ENCODE peak calls at places on chromosomes 16 and 17, in five cellular contexts. L is glutamatergic neuron, Y is epithelial cell of esophagus, P is PC-3, W is T follicular helper cell. G is an unnamed sample.

GRCh38 chr16:72172105-72173034 is at the start of gene PMFBP1:
- DNase-seq in L (no peak), Y (peak), P (peak), W (no peak), G (peak)

GRCh38 chr17:78568051-78568450 is 9.1 kb downstream of the DNAH17 start:
- DNase-seq in L (no peak), Y (no peak), P (no peak), W (no peak), G (no peak)

GRCh38 chr16:85586360-85587145 is 26.6 kb upstream of the GSE1 start:
- DNase-seq in L (peak), Y (no peak), P (no peak), W (no peak), G (no peak)

GRCh38 chr16:76318565-76318964 is 41.4 kb downstream of the CNTNAP4 start:
- DNase-seq in L (no peak), Y (no peak), P (no peak), W (no peak), G (no peak)

GRCh38 chr16:5820472-5820871 is 722.9 kb upstream of the EEF2KMT start:
- DNase-seq in L (no peak), Y (peak), P (no peak), W (no peak), G (no peak)

GRCh38 chr17:17524091-17524490 is 27.9 kb upstream of the RASD1 start:
- DNase-seq in L (no peak), Y (no peak), P (no peak), W (no peak), G (no peak)

GRCh38 chr16:88534731-88535141 is 35.5 kb upstream of the ZC3H18 start:
- DNase-seq in L (peak), Y (peak), P (peak), W (no peak), G (no peak)

GRCh38 chr17:77129568-77130301 is 11.0 kb upstream of the SEC14L1 start:
- DNase-seq in L (no peak), Y (no peak), P (no peak), W (no peak), G (no peak)

GRCh38 chr16:14240216-14240843 is 169.2 kb downstream of the MRTFB start:
- DNase-seq in L (peak), Y (no peak), P (no peak), W (no peak), G (no peak)

GRCh38 chr17:30321314-30321713 is 12.5 kb downstream of the TMIGD1 start:
- DNase-seq in L (no peak), Y (peak), P (peak), W (no peak), G (no peak)

GRCh38 chr16:52466998-52467397 is 79.9 kb downstream of the TOX3 start:
- DNase-seq in L (no peak), Y (no peak), P (no peak), W (no peak), G (no peak)

GRCh38 chr17:73043686-73044581 is 48.6 kb downstream of the SLC39A11 start:
- DNase-seq in L (no peak), Y (peak), P (peak), W (no peak), G (peak)

GRCh38 chr16:897200-897543 is 73.6 kb downstream of the LMF1 start:
- DNase-seq in L (no peak), Y (no peak), P (no peak), W (no peak), G (no peak)

GRCh38 chr16:75860654-75861053 is 134.4 kb upstream of the CPHXL start:
- DNase-seq in L (peak), Y (peak), P (no peak), W (no peak), G (no peak)

GRCh38 chr16:66251406-66252160 is 114.9 kb upstream of the CDH5 start:
- DNase-seq in L (no peak), Y (no peak), P (no peak), W (no peak), G (no peak)

GRCh38 chr17:22286337-22287041 is 594.2 kb downstream of the KCNJ18 start:
- DNase-seq in L (no peak), Y (no peak), P (no peak), W (no peak), G (no peak)

GRCh38 chr17:57987582-57988300 is at the start of gene VEZF1:
- DNase-seq in L (peak), Y (peak), P (peak), W (peak), G (peak)

GRCh38 chr17:21218101-21218500 is 4.1 kb upstream of the TMEM11 start:
- DNase-seq in L (no peak), Y (no peak), P (no peak), W (no peak), G (no peak)

GRCh38 chr17:49223517-49224197 is 6.9 kb downstream of the PHOSPHO1 start:
- DNase-seq in L (peak), Y (peak), P (peak), W (peak), G (no peak)

GRCh38 chr17:63419398-63419797 is 26.7 kb downstream of the CYB561 start:
- DNase-seq in L (no peak), Y (no peak), P (no peak), W (no peak), G (no peak)

GRCh38 chr16:25106567-25107465 is 4.7 kb upstream of the LCMT1 start:
- DNase-seq in L (peak), Y (peak), P (peak), W (peak), G (peak)

GRCh38 chr16:11560701-11561439 is 25.8 kb downstream of the LITAF start:
- DNase-seq in L (no peak), Y (peak), P (no peak), W (peak), G (peak)

GRCh38 chr16:28826141-28826540 is 3.3 kb downstream of the ATXN2L start:
- DNase-seq in L (no peak), Y (peak), P (peak), W (no peak), G (peak)